ENCODE peak calls at places on chromosomes 16 and 17, in eight cellular contexts. V, N, X, F, E, W, O and T are unnamed samples.

GRCh38 chr17:49577978-49578893 is 2.6 kb downstream of the NXPH3 start:
- DNase-seq in V (no peak), W (no peak), N (no peak), F (no peak), E (no peak), O (no peak), X (no peak), T (no peak)

GRCh38 chr17:33520404-33521032 is 227.4 kb upstream of the ASIC2 start:
- DNase-seq in E (peak), V (no peak), O (no peak), W (peak), N (no peak), F (no peak), X (peak), T (peak)

GRCh38 chr16:84340305-84341040 is 27.9 kb upstream of the ATP2C2 start:
- DNase-seq in X (no peak), V (no peak), O (no peak), E (no peak), N (no peak), F (no peak), W (no peak), T (no peak)

GRCh38 chr16:67404740-67405226 is 11.5 kb upstream of the TPPP3 start:
- DNase-seq in X (no peak), F (no peak), N (no peak), E (no peak), V (no peak), O (no peak), W (peak), T (no peak)

GRCh38 chr17:44346064-44346844 is 1.2 kb downstream of the GRN start:
- DNase-seq in F (no peak), V (no peak), N (no peak), X (no peak), E (no peak), O (no peak), W (no peak), T (no peak)

GRCh38 chr17:66165537-66166123 is 26.3 kb downstream of the CEP112 start:
- DNase-seq in N (peak), W (no peak), E (peak), F (peak), X (peak), V (no peak), O (no peak), T (no peak)

GRCh38 chr17:82560802-82561428 is 41.4 kb downstream of the FOXK2 start:
- DNase-seq in V (no peak), O (no peak), W (no peak), X (no peak), E (no peak), F (no peak), N (no peak), T (no peak)

GRCh38 chr17:82659886-82660285 is 11.6 kb upstream of the WDR45B start:
- DNase-seq in X (no peak), N (no peak), W (no peak), F (no peak), E (no peak), O (no peak), V (no peak), T (peak)

GRCh38 chr17:42182927-42183734 is 2.1 kb downstream of the HCRT start:
- DNase-seq in O (no peak), E (peak), V (no peak), F (no peak), W (no peak), N (no peak), X (peak), T (no peak)

GRCh38 chr16:78871241-78871640 is 729.3 kb downstream of the MAF start:
- DNase-seq in V (no peak), N (no peak), E (no peak), W (no peak), O (no peak), X (no peak), F (no peak), T (peak)